ENCODE peak calls at places on chromosomes 4 and X, in ten cellular contexts. V, Q, G, T, E, F, U, O, C and A are unnamed samples.

GRCh38 chr4:10104991-10105276 is 11.7 kb downstream of the WDR1 start:
- DNase-seq in Q (no peak), E (no peak), C (no peak), G (no peak), T (no peak), U (no peak), F (no peak), V (no peak), O (no peak), A (no peak)

GRCh38 chrX:57156397-57157049 is 19.3 kb upstream of the SPIN2A start:
- DNase-seq in E (no peak), F (no peak), Q (no peak), C (no peak), G (no peak), U (peak; percentile 71), O (peak; percentile 80), T (peak; percentile 44), V (no peak), A (peak; percentile 34)

GRCh38 chr4:57424231-57424897 is 314.2 kb upstream of the IGFBP7 start:
- DNase-seq in E (no peak), V (no peak), G (peak; percentile 25), O (no peak), T (no peak), C (no peak), F (no peak), Q (no peak), U (no peak), A (no peak)

GRCh38 chr4:151638295-151638858 is 122.4 kb downstream of the GATB start:
- DNase-seq in C (no peak), F (no peak), E (no peak), U (no peak), T (no peak), G (no peak), V (no peak), Q (no peak), O (no peak), A (no peak)

GRCh38 chr4:25013756-25014737 is 16.7 kb downstream of the LGI2 start:
- DNase-seq in U (no peak), F (no peak), V (no peak), O (no peak), G (no peak), C (no peak), T (no peak), Q (no peak), E (no peak), A (no peak)

GRCh38 chr4:12873351-12873750 is 610.8 kb downstream of the RAB28 start:
- DNase-seq in C (no peak), G (no peak), E (no peak), F (no peak), T (no peak), O (no peak), Q (no peak), U (no peak), V (no peak), A (no peak)

GRCh38 chr4:2793578-2793919 is 664 bp downstream of the SH3BP2 start:
- DNase-seq in T (no peak), O (peak; percentile 69), Q (no peak), U (peak; percentile 58), V (no peak), E (peak; percentile 56), G (peak; percentile 64), C (no peak), F (no peak), A (no peak)

GRCh38 chrX:25158635-25159034 is 142.9 kb upstream of the ARX start:
- DNase-seq in F (no peak), U (no peak), Q (no peak), C (no peak), T (no peak), G (no peak), O (no peak), E (no peak), V (no peak), A (no peak)

GRCh38 chrX:47448165-47448806 is 34.7 kb downstream of the ZNF41 start:
- DNase-seq in Q (no peak), O (no peak), V (no peak), U (no peak), E (no peak), G (no peak), C (no peak), F (no peak), T (no peak), A (no peak)

GRCh38 chr4:163448541-163449203 is 24.9 kb downstream of the TKTL2 start:
- DNase-seq in V (no peak), T (no peak), O (no peak), C (no peak), G (peak; percentile 21), U (no peak), Q (no peak), F (no peak), E (no peak), A (peak; percentile 12)

GRCh38 chr4:15784959-15785634 is 7.0 kb downstream of the CD38 start:
- DNase-seq in E (no peak), C (no peak), O (no peak), V (no peak), T (no peak), Q (no peak), F (no peak), G (no peak), U (no peak), A (no peak)

GRCh38 chr4:94410678-94411206 is 41.0 kb upstream of the PDLIM5 start:
- DNase-seq in E (peak; percentile 31), Q (no peak), F (peak; percentile 50), U (no peak), C (no peak), V (no peak), O (no peak), T (no peak), G (no peak), A (no peak)

GRCh38 chr4:87758278-87758677 is 41.1 kb upstream of the IBSP start:
- DNase-seq in C (peak; percentile 10), F (no peak), T (no peak), E (no peak), Q (no peak), G (no peak), O (no peak), U (no peak), V (no peak), A (no peak)

GRCh38 chr4:60890743-60891142 is 309.4 kb upstream of the ADGRL3 start:
- DNase-seq in G (no peak), E (no peak), C (no peak), F (no peak), O (no peak), Q (no peak), V (no peak), U (no peak), T (no peak), A (no peak)

GRCh38 chr4:52051213-52051614 is at the start of gene SPATA18:
- DNase-seq in G (no peak), F (no peak), V (no peak), E (peak; percentile 35), U (peak; percentile 12), O (no peak), T (peak; percentile 5), Q (no peak), C (no peak), A (peak; percentile 47)

GRCh38 chr4:37825943-37826281 is 574 bp upstream of the PGM2 start:
- DNase-seq in E (no peak), C (peak; percentile 82), U (peak; percentile 37), T (no peak), Q (no peak), V (no peak), G (no peak), O (no peak), F (no peak), A (no peak)